ENCODE peak calls at places on chromosomes 1 and 21, in seven cellular contexts. H is testis, Q is AG10803, P is brain microvascular endothelial cell, G is uterus, Y is tibial nerve, Z is A549. T is an unnamed sample.

GRCh38 chr1:59671953-59672305 is 142.8 kb upstream of the HOOK1 start:
- DNase-seq in Y (no peak), H (no peak), P (no peak), Z (no peak), G (no peak), Q (no peak), T (no peak)

GRCh38 chr1:3067671-3068399 is 1.2 kb upstream of the PRDM16 start:
- DNase-seq in Z (no peak), G (no peak), H (no peak), Y (no peak), Q (no peak), P (no peak), T (no peak)

GRCh38 chr1:199808110-199808870 is 219.2 kb upstream of the NR5A2 start:
- DNase-seq in G (no peak), Z (peak), Y (no peak), H (no peak), Q (peak), P (no peak), T (peak)

GRCh38 chr1:23553896-23554480 is 5.3 kb downstream of the ID3 start:
- DNase-seq in Q (no peak), Y (no peak), P (no peak), G (no peak), Z (no peak), H (no peak), T (no peak)

GRCh38 chr1:201500670-201501120 is 6.2 kb downstream of the CSRP1 start:
- DNase-seq in H (peak), Q (peak), Z (no peak), G (peak), P (no peak), Y (peak), T (no peak)

GRCh38 chr1:170620164-170620563 is 43.8 kb upstream of the PRRX1 start:
- DNase-seq in G (no peak), Q (peak), Z (no peak), P (no peak), H (no peak), Y (no peak), T (no peak)

GRCh38 chr21:34800797-34801518 is 132.2 kb downstream of the CLIC6 start:
- DNase-seq in Q (peak), Y (no peak), P (no peak), H (no peak), G (no peak), Z (peak), T (peak)

GRCh38 chr1:45543599-45544417 is 6.8 kb upstream of the AKR1A1 start:
- DNase-seq in Y (no peak), G (no peak), H (peak), Z (no peak), P (no peak), Q (no peak), T (no peak)

GRCh38 chr1:159839135-159839849 is 12.6 kb downstream of the SLAMF8 start:
- DNase-seq in P (no peak), Z (no peak), Y (no peak), Q (no peak), G (no peak), H (no peak), T (no peak)

GRCh38 chr1:48572632-48573258 is 100.7 kb upstream of the SPATA6 start:
- DNase-seq in Y (peak), P (peak), H (peak), Z (peak), G (peak), Q (peak), T (peak)

GRCh38 chr1:28815533-28815932 is 3.6 kb downstream of the OPRD1 start:
- DNase-seq in Y (no peak), P (no peak), Q (no peak), H (no peak), Z (no peak), G (no peak), T (peak)

GRCh38 chr1:46058936-46059335 is 73.5 kb downstream of the PIK3R3 start:
- DNase-seq in G (no peak), Q (no peak), P (no peak), H (no peak), Y (no peak), Z (no peak), T (no peak)

GRCh38 chr1:62435231-62436038 is 1.4 kb upstream of the USP1 start:
- DNase-seq in Y (no peak), Z (no peak), G (no peak), P (no peak), H (peak), Q (no peak), T (peak)

GRCh38 chr1:109634292-109634691 is 14.7 kb downstream of the AMPD2 start:
- DNase-seq in Y (no peak), Q (no peak), G (no peak), Z (no peak), P (no peak), H (no peak), T (no peak)

GRCh38 chr1:97340951-97341350 is 579.9 kb downstream of the DPYD start:
- DNase-seq in Y (no peak), Q (peak), H (no peak), P (peak), G (no peak), Z (no peak), T (peak)

GRCh38 chr1:46284597-46285564 is 18.5 kb downstream of the LRRC41 start:
- DNase-seq in H (no peak), Y (no peak), P (no peak), Z (no peak), Q (peak), G (no peak), T (peak)

GRCh38 chr1:113278371-113278770 is 111.9 kb upstream of the MAGI3 start:
- DNase-seq in Z (no peak), H (no peak), P (no peak), Q (no peak), Y (no peak), G (no peak), T (no peak)

GRCh38 chr21:16942703-16943102 is 570.1 kb upstream of the CXADR start:
- DNase-seq in Z (peak), P (peak), Q (no peak), H (no peak), Y (no peak), G (no peak), T (peak)
- TF ChIP-seq CTCF in Z (peak), P (peak), Q (peak), H (no peak), Y (no peak), G (no peak), T (peak)

GRCh38 chr1:192817202-192817601 is 8.4 kb downstream of the RGS2 start:
- DNase-seq in Q (no peak), G (no peak), Y (no peak), P (no peak), H (no peak), Z (no peak), T (no peak)
- H3K4me3 ChIP-seq in Q (no peak), G (no peak), Y (no peak), P (no peak), H (no peak), Z (no peak), T (no peak)

GRCh38 chr1:158329807-158330206 is 1.5 kb downstream of the CD1B start:
- DNase-seq in Q (no peak), Z (peak), H (peak), Y (no peak), P (no peak), G (no peak), T (peak)
- TF ChIP-seq CTCF in Q (no peak), Z (peak), H (no peak), Y (no peak), P (no peak), G (no peak), T (peak)

GRCh38 chr1:39692152-39693064 is 1.2 kb upstream of the HPCAL4 start:
- DNase-seq in H (peak), Y (no peak), P (no peak), Z (no peak), G (no peak), Q (no peak), T (no peak)

GRCh38 chr1:39690225-39690624 is 1.0 kb downstream of the HPCAL4 start:
- DNase-seq in Y (no peak), P (no peak), Z (no peak), Q (no peak), H (no peak), G (no peak), T (no peak)

GRCh38 chr1:39689635-39690034 is 1.6 kb downstream of the HPCAL4 start:
- DNase-seq in G (no peak), Y (no peak), P (no peak), H (no peak), Z (no peak), Q (no peak), T (no peak)

GRCh38 chr1:39691383-39692151 is at the start of gene HPCAL4:
- DNase-seq in G (peak), Q (peak), P (peak), Y (peak), Z (peak), H (peak), T (peak)

GRCh38 chr1:39690943-39691382 is 270 bp downstream of the HPCAL4 start:
- DNase-seq in P (no peak), G (no peak), Y (no peak), Z (no peak), Q (no peak), H (no peak), T (no peak)
- H3K4me3 ChIP-seq in P (no peak), G (no peak), Y (peak), Z (peak), Q (no peak), H (peak), T (no peak)

GRCh38 chr1:147514233-147514632 is 27.1 kb upstream of the BCL9 start:
- DNase-seq in G (no peak), Q (no peak), H (no peak), Y (no peak), Z (no peak), P (no peak), T (no peak)

GRCh38 chr1:147516157-147516917 is 25.0 kb upstream of the BCL9 start:
- DNase-seq in Q (no peak), Y (no peak), H (no peak), Z (no peak), P (no peak), G (no peak), T (peak)

GRCh38 chr1:147509786-147510360 is 31.4 kb upstream of the BCL9 start:
- DNase-seq in H (peak), Z (no peak), Y (no peak), Q (no peak), P (no peak), G (peak), T (no peak)

DNA sequence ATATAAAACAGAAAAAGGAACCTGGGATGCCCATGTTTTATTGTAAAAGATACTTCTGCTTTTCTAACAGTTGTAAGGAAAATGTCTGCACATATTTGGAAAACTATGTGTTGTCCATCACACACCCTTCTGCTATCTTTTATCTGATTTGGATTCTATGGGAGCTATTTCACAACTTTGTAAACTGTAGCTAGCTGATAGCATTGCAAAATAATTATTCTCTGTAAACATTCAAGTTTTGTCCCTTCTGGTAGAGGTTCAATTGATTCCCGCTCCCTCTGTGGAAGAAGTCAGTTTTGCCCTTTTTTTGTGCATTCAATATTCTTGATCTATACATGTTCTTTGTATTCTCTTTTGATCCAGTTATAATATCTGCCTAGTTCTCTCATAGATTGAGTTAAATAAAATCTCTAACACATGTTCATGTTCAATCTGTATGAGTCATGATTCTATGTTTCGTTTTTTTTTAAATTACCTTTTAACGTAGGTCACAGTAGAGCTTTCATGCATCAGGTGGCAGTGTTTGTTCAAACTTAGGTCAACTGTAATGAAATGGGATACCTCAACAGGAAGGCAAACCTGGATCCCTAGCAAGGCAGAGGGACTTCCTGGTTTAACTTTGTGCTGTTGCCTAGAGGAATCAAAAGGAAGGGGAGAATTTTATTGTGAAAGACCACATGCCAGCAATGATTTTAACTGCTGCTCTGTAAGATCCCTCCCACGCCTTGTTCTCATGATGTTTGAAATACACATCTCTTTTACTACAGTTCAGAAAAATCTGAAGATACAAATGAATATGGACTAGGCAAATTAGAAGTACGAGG is 26.0 kb upstream of the BCL9 start:
- DNase-seq in Q (peak), Z (peak), H (no peak), G (no peak), P (no peak), Y (no peak), T (peak)
- TF ChIP-seq CTCF in Q (no peak), Z (peak), H (no peak), G (no peak), P (no peak), Y (no peak), T (peak)

GRCh38 chr1:210330279-210330866 is 1.7 kb downstream of the HHAT start:
- DNase-seq in G (no peak), Z (no peak), H (peak), P (peak), Q (no peak), Y (no peak), T (peak)
- H3K4me3 ChIP-seq in G (no peak), Z (no peak), H (no peak), P (no peak), Q (no peak), Y (no peak), T (no peak)

GRCh38 chr1:27615346-27616004 is 11.5 kb upstream of the AHDC1 start:
- DNase-seq in Y (no peak), H (no peak), Z (no peak), Q (no peak), P (no peak), G (no peak), T (no peak)

GRCh38 chr1:27614625-27615344 is 10.8 kb upstream of the AHDC1 start:
- DNase-seq in Y (no peak), Q (no peak), Z (no peak), H (no peak), P (no peak), G (no peak), T (no peak)

GRCh38 chr1:27618341-27619067 is 14.6 kb upstream of the AHDC1 start:
- DNase-seq in P (no peak), H (no peak), G (no peak), Z (no peak), Y (no peak), Q (no peak), T (no peak)

GRCh38 chr1:27617420-27617819 is 13.5 kb upstream of the AHDC1 start:
- DNase-seq in G (no peak), Q (no peak), Z (no peak), H (no peak), P (no peak), Y (no peak), T (no peak)

DNA sequence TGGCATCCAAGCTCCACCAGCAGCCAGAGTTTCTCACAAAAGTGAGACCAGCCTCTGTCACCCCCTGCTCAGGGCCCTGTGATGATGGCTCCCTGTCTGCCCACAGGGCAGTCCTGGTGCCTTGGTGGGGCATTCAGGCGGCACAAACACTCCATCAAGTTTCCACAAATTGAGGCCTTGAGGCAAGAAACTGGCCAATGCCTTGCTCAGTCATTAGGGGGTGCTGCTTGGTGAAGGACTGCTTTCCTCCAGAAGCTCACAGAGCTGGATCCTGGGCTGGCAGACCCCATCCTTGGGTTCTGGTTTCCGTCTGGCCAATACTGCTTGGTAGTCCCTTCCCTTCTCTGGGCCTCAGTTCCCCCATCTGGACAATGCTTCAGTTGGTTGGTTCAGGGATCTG is 12.5 kb upstream of the AHDC1 start:
- DNase-seq in H (no peak), P (no peak), Y (no peak), Q (no peak), G (no peak), Z (no peak), T (no peak)
- TF ChIP-seq CTCF in H (peak), P (peak), Y (no peak), Q (peak), G (no peak), Z (no peak), T (no peak)

GRCh38 chr1:119327066-119327435 is 41.5 kb upstream of the HAO2 start:
- DNase-seq in H (no peak), G (peak), Y (no peak), Z (no peak), Q (no peak), P (no peak), T (peak)
- H3K4me3 ChIP-seq in H (peak), G (peak), Y (peak), Z (no peak), Q (peak), P (peak), T (peak)